ENCODE peak calls at places on chromosomes 7 and 10, in five cellular contexts. Q is PC-9; T is aorta; M is activated T-cell treated with anti-CD3 and anti-CD28 coated beads, Interleukin-2, amount 50 U/mL, for 1 hour; W is cardiac fibroblast. R is an unnamed sample.

GRCh38 chr7:27808626-27809025 is 68.7 kb downstream of the TAX1BP1 start:
- DNase-seq in Q (no peak), T (no peak), M (no peak), W (peak), R (no peak)

GRCh38 chr10:13840036-13840435 is 253.3 kb downstream of the PRPF18 start:
- DNase-seq in Q (no peak), T (no peak), M (no peak), W (no peak), R (no peak)

GRCh38 chr10:5574642-5575131 is 49.9 kb downstream of the CALML3 start:
- DNase-seq in Q (no peak), T (peak), M (no peak), W (no peak), R (no peak)

GRCh38 chr7:130386876-130387275 is 6.6 kb downstream of the CPA1 start:
- DNase-seq in Q (no peak), T (peak), M (no peak), W (no peak), R (no peak)

GRCh38 chr10:97003804-97004201 is 171.7 kb downstream of the LCOR start:
- DNase-seq in Q (no peak), T (no peak), M (no peak), W (no peak), R (no peak)

GRCh38 chr7:29888006-29888405 is 81.7 kb downstream of the WIPF3 start:
- DNase-seq in Q (no peak), T (no peak), M (no peak), W (no peak), R (no peak)

GRCh38 chr10:125001313-125002043 is 59.6 kb downstream of the ZRANB1 start:
- DNase-seq in Q (no peak), T (peak), M (no peak), W (no peak), R (no peak)

GRCh38 chr7:18570890-18571478 is 75.4 kb downstream of the HDAC9 start:
- DNase-seq in Q (no peak), T (no peak), M (no peak), W (peak), R (no peak)

GRCh38 chr10:72557362-72557761 is 68.5 kb downstream of the MICU1 start:
- DNase-seq in Q (no peak), T (no peak), M (no peak), W (peak), R (no peak)

GRCh38 chr10:103153302-103153759 is 39.7 kb downstream of the NT5C2 start:
- DNase-seq in Q (no peak), T (no peak), M (no peak), W (peak), R (peak)

GRCh38 chr10:71138126-71138860 is 74.1 kb upstream of the UNC5B start:
- DNase-seq in Q (no peak), T (no peak), M (no peak), W (no peak), R (no peak)

GRCh38 chr10:90407116-90407515 is 450.7 kb downstream of the HTR7 start:
- DNase-seq in Q (peak), T (no peak), M (no peak), W (peak), R (peak)

GRCh38 chr7:65839846-65840245 is 33.0 kb upstream of the VKORC1L1 start:
- DNase-seq in Q (no peak), T (peak), M (no peak), W (no peak), R (no peak)

GRCh38 chr10:119207713-119208552 is 562 bp downstream of the GRK5 start:
- DNase-seq in Q (no peak), T (peak), M (no peak), W (peak), R (peak)

GRCh38 chr7:23712368-23713284 is 2.6 kb downstream of the STK31 start:
- DNase-seq in Q (no peak), T (no peak), M (no peak), W (peak), R (no peak)

R was measured in SJSA1.